ENCODE peak calls at places on chromosomes 11 and 22, in eight cellular contexts. I is LoVo; H is psoas muscle; O is pulmonary artery endothelial cell; S is stimulated activated CD4-positive, alpha-beta T cell treated with anti-CD3 and anti-CD28 coated beads, Interleukin-2, amount 100 ng/mL, for 48 hours; D is EL; L is activated CD4-positive, CD25-positive, alpha-beta regulatory T cell; M is GOT3. V is an unnamed sample.

GRCh38 chr22:46060292-46061123 is 83.5 kb upstream of the WNT7B start:
- DNase-seq in S (no peak), D (no peak), H (no peak), L (no peak), O (no peak), I (no peak), M (no peak), V (no peak)

GRCh38 chr11:109858152-109858551 is 235.0 kb upstream of the ZC3H12C start:
- DNase-seq in D (no peak), M (no peak), S (no peak), L (no peak), O (no peak), I (no peak), H (no peak), V (no peak)

GRCh38 chr11:111629499-111629898 is 27.2 kb downstream of the SIK2 start:
- DNase-seq in H (no peak), I (no peak), M (no peak), D (no peak), L (no peak), S (no peak), O (no peak), V (no peak)

GRCh38 chr11:101428918-101429317 is 154.9 kb downstream of the TRPC6 start:
- DNase-seq in S (no peak), L (no peak), I (peak; percentile 27), D (peak; percentile 56), O (no peak), M (no peak), H (no peak), V (no peak)

GRCh38 chr11:106333678-106334077 is 256.2 kb downstream of the AASDHPPT start:
- DNase-seq in L (no peak), M (no peak), O (no peak), D (no peak), H (no peak), I (no peak), S (no peak), V (no peak)

GRCh38 chr22:44455151-44455962 is 42.7 kb downstream of the RTL6 start:
- DNase-seq in H (no peak), I (no peak), O (no peak), D (no peak), S (peak; percentile 26), L (no peak), M (no peak), V (no peak)

GRCh38 chr11:62552931-62553838 is 6.6 kb upstream of the AHNAK start:
- DNase-seq in I (peak; percentile 93), O (peak; percentile 94), S (no peak), L (peak; percentile 24), H (peak; percentile 94), D (peak; percentile 98), M (peak; percentile 73), V (peak; percentile 67)

GRCh38 chr11:61774441-61774840 is 18.0 kb downstream of the TMEM258 start:
- DNase-seq in I (no peak), D (no peak), M (no peak), H (no peak), O (no peak), S (no peak), L (no peak), V (no peak)

GRCh38 chr22:28171713-28172112 is 252.7 kb upstream of the PITPNB start:
- DNase-seq in I (no peak), O (no peak), H (no peak), S (no peak), M (no peak), L (no peak), D (no peak), V (no peak)

GRCh38 chr11:6610591-6610990 is 1.4 kb downstream of the TAF10 start:
- DNase-seq in D (no peak), I (no peak), M (no peak), O (no peak), H (no peak), L (no peak), S (no peak), V (no peak)

GRCh38 chr11:11171285-11171684 is 181.8 kb downstream of the CSNK2A3 start:
- DNase-seq in O (no peak), I (no peak), S (no peak), H (no peak), M (no peak), D (no peak), L (no peak), V (no peak)

GRCh38 chr22:41732096-41732772 is 32.9 kb downstream of the MEI1 start:
- DNase-seq in L (no peak), D (no peak), O (no peak), H (no peak), M (no peak), I (no peak), S (no peak), V (no peak)

GRCh38 chr11:8090756-8091155 is 9.7 kb downstream of the TUB start:
- DNase-seq in M (no peak), H (no peak), S (peak; percentile 29), L (no peak), I (no peak), O (no peak), D (peak; percentile 31), V (no peak)

GRCh38 chr22:36328635-36329216 is 59.0 kb downstream of the MYH9 start:
- DNase-seq in O (no peak), D (peak; percentile 92), L (no peak), H (peak; percentile 79), S (no peak), M (no peak), I (no peak), V (peak; percentile 12)

GRCh38 chr11:58900479-58901420 is 38.5 kb upstream of the GLYATL1 start:
- DNase-seq in O (peak; percentile 2), I (peak; percentile 37), L (no peak), D (peak; percentile 63), M (no peak), H (peak; percentile 78), S (peak; percentile 48), V (no peak)

GRCh38 chr11:43870981-43871550 is 9.6 kb upstream of the ALKBH3 start:
- DNase-seq in D (no peak), M (no peak), I (no peak), L (no peak), H (no peak), O (no peak), S (no peak), V (no peak)

GRCh38 chr22:43625242-43625641 is 186.9 kb downstream of the EFCAB6 start:
- DNase-seq in M (no peak), O (no peak), I (no peak), H (no peak), D (no peak), L (no peak), S (no peak), V (no peak)

GRCh38 chr11:62805991-62806441 is 776 bp upstream of the NXF1 start:
- DNase-seq in I (no peak), D (peak; percentile 35), O (no peak), M (no peak), L (no peak), H (no peak), S (no peak), V (no peak)

GRCh38 chr11:39806652-39807051 is 1652.8 kb downstream of the LRRC4C start:
- DNase-seq in H (no peak), M (no peak), I (no peak), S (no peak), D (no peak), O (no peak), L (no peak), V (no peak)

GRCh38 chr22:30421695-30422480 is 3.7 kb upstream of the MTFP1 start:
- DNase-seq in O (no peak), L (no peak), I (no peak), H (no peak), D (no peak), S (no peak), M (no peak), V (peak; percentile 36)

GRCh38 chr11:19410032-19410431 is 169.3 kb upstream of the E2F8 start:
- DNase-seq in D (no peak), O (no peak), L (no peak), H (no peak), I (no peak), S (no peak), M (no peak), V (no peak)

GRCh38 chr11:114060402-114061052 is 1.0 kb downstream of the ZBTB16 start:
- DNase-seq in M (no peak), I (no peak), D (peak; percentile 10), H (peak; percentile 75), S (no peak), O (no peak), L (no peak), V (peak; percentile 60)

GRCh38 chr11:122197055-122197987 is 81.3 kb upstream of the BLID start:
- DNase-seq in D (peak; percentile 99), H (no peak), M (no peak), L (no peak), S (no peak), O (peak; percentile 91), I (peak; percentile 57), V (no peak)

GRCh38 chr22:42920101-42920820 is 63.2 kb upstream of the ARFGAP3 start:
- DNase-seq in S (no peak), D (peak; percentile 73), L (no peak), M (no peak), I (no peak), H (no peak), O (no peak), V (no peak)

GRCh38 chr22:49930596-49931412 is 12.4 kb downstream of the CRELD2 start:
- DNase-seq in D (peak; percentile 81), L (no peak), M (no peak), H (peak; percentile 83), O (peak; percentile 85), S (peak; percentile 39), I (peak; percentile 37), V (peak; percentile 81)

GRCh38 chr11:122159173-122159701 is 43.2 kb upstream of the BLID start:
- DNase-seq in L (no peak), M (no peak), O (no peak), I (no peak), S (no peak), D (peak; percentile 78), H (no peak), V (no peak)

GRCh38 chr22:17154971-17155370 is 4.1 kb downstream of the HDHD5 start:
- DNase-seq in I (no peak), L (no peak), S (no peak), O (no peak), D (no peak), M (no peak), H (no peak), V (no peak)